ENCODE peak calls at places on chromosomes 12 and 14, in four cellular contexts. R, J, C and K are unnamed samples.

GRCh38 chr14:51370758-51371386 is 130.8 kb downstream of the TMX1 start:
- DNase-seq in J (no peak), C (no peak), R (no peak), K (no peak)

GRCh38 chr14:74160763-74161162 is 76.0 kb downstream of the LIN52 start:
- DNase-seq in C (no peak), J (no peak), R (no peak), K (no peak)

GRCh38 chr14:76919431-76919810 is 93.2 kb downstream of the LRRC74A start:
- DNase-seq in J (no peak), C (no peak), R (no peak), K (no peak)

GRCh38 chr12:92044435-92044834 is 101.2 kb downstream of the BTG1 start:
- DNase-seq in R (no peak), J (no peak), C (no peak), K (no peak)

GRCh38 chr14:104641753-104642539 is 37.4 kb upstream of the TMEM179 start:
- DNase-seq in C (no peak), J (no peak), R (no peak), K (no peak)

GRCh38 chr14:32319368-32320049 is 9.6 kb upstream of the AKAP6 start:
- DNase-seq in R (no peak), J (no peak), C (no peak), K (no peak)

GRCh38 chr12:107513636-107514400 is 171.8 kb upstream of the PWP1 start:
- DNase-seq in C (no peak), R (no peak), J (no peak), K (no peak)

GRCh38 chr14:74211945-74212580 is 27.2 kb upstream of the VSX2 start:
- DNase-seq in C (no peak), J (no peak), R (no peak), K (no peak)

GRCh38 chr12:113241191-113242017 is 20.1 kb downstream of the TPCN1 start:
- DNase-seq in R (no peak), C (no peak), J (no peak), K (peak; percentile 49)

GRCh38 chr14:101472518-101472849 is 88.8 kb upstream of the DIO3 start:
- DNase-seq in R (no peak), C (no peak), J (no peak), K (no peak)

GRCh38 chr14:89588016-89588415 is 171.0 kb upstream of the FOXN3 start:
- DNase-seq in R (no peak), J (no peak), C (no peak), K (no peak)

GRCh38 chr12:45281994-45282393 is 66.1 kb downstream of the ANO6 start:
- DNase-seq in C (no peak), J (no peak), R (no peak), K (no peak)

GRCh38 chr12:29578731-29579130 is 81.2 kb upstream of the OVCH1 start:
- DNase-seq in R (no peak), C (no peak), J (no peak), K (no peak)

GRCh38 chr12:22283006-22283506 is 51.5 kb downstream of the ST8SIA1 start:
- DNase-seq in J (no peak), C (no peak), R (no peak), K (no peak)

GRCh38 chr12:33223956-33224355 is 215.7 kb downstream of the SYT10 start:
- DNase-seq in C (no peak), J (no peak), R (no peak), K (no peak)

GRCh38 chr12:1575287-1575798 is 19.0 kb downstream of the FBXL14 start:
- DNase-seq in J (no peak), R (no peak), C (no peak), K (no peak)

GRCh38 chr12:108325549-108325948 is 13.6 kb downstream of the CMKLR1 start:
- DNase-seq in R (no peak), J (no peak), C (no peak), K (no peak)

GRCh38 chr12:46383654-46384450 is 11.3 kb upstream of the SLC38A2 start:
- DNase-seq in J (no peak), R (no peak), C (no peak), K (peak; percentile 79)

GRCh38 chr12:82058197-82058596 is 299.0 kb upstream of the PPFIA2 start:
- DNase-seq in J (no peak), C (no peak), R (no peak), K (no peak)

GRCh38 chr12:53258541-53259539 is 9.3 kb upstream of the ESPL1 start:
- DNase-seq in R (peak; percentile 45), C (no peak), J (no peak), K (no peak)

GRCh38 chr14:70796551-70796950 is 12.8 kb downstream of the MAP3K9 start:
- DNase-seq in C (no peak), J (no peak), R (no peak), K (no peak)

GRCh38 chr14:75303415-75303814 is 24.8 kb downstream of the FOS start:
- DNase-seq in C (no peak), R (peak; percentile 46), J (peak; percentile 39), K (peak; percentile 57)

GRCh38 chr14:68958553-68958952 is 20.5 kb downstream of the ACTN1 start:
- DNase-seq in C (no peak), R (no peak), J (no peak), K (no peak)

GRCh38 chr12:9651265-9651729 is 18.2 kb upstream of the CLEC2D start:
- DNase-seq in C (no peak), R (no peak), J (no peak), K (peak; percentile 80)

GRCh38 chr12:25361511-25361910 is 110.8 kb upstream of the KRAS start:
- DNase-seq in C (no peak), J (no peak), R (no peak), K (no peak)

GRCh38 chr14:77485256-77485655 is 13.4 kb downstream of the ISM2 start:
- DNase-seq in R (no peak), C (no peak), J (no peak), K (no peak)

GRCh38 chr14:100601914-100602313 is 14.7 kb upstream of the BEGAIN start:
- DNase-seq in R (no peak), C (no peak), J (no peak), K (no peak)

GRCh38 chr12:95240556-95240955 is 22.9 kb downstream of the VEZT start:
- DNase-seq in C (no peak), R (no peak), J (no peak), K (no peak)

GRCh38 chr12:95244350-95244749 is 26.7 kb downstream of the VEZT start:
- DNase-seq in J (no peak), R (no peak), C (no peak), K (no peak)

GRCh38 chr12:95241761-95242506 is 24.3 kb downstream of the VEZT start:
- DNase-seq in R (no peak), J (no peak), C (no peak), K (no peak)

GRCh38 chr12:95239216-95239615 is 21.6 kb downstream of the VEZT start:
- DNase-seq in J (no peak), C (no peak), R (no peak), K (no peak)

GRCh38 chr12:95243497-95244183 is 26.0 kb downstream of the VEZT start:
- DNase-seq in J (no peak), C (no peak), R (no peak), K (no peak)
- TF ChIP-seq SPI1 in J (no peak), C (no peak), R (no peak), K (no peak)

DNA sequence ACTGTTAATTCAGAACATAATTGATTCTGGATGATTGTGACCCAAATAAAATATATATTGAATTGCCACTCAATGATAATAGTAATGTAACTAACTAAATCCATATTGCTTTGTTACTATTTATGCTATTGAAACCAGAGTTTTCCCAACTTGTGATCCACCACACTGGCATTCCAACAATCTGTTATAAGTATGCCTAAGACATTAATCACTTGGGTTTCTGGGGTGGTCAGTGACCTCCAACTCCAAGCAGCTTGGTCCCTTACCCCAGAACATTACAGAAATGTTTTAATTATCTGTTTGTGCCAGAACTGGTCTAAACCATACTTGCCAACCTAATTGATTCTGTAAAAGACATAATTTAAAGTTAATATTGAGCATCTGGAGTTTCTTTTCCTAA is 14.6 kb downstream of the CAPS2 start:
- DNase-seq in R (no peak), C (no peak), J (no peak), K (no peak)
- TF ChIP-seq SPI1 in R (no peak), C (no peak), J (no peak), K (no peak)

DNA sequence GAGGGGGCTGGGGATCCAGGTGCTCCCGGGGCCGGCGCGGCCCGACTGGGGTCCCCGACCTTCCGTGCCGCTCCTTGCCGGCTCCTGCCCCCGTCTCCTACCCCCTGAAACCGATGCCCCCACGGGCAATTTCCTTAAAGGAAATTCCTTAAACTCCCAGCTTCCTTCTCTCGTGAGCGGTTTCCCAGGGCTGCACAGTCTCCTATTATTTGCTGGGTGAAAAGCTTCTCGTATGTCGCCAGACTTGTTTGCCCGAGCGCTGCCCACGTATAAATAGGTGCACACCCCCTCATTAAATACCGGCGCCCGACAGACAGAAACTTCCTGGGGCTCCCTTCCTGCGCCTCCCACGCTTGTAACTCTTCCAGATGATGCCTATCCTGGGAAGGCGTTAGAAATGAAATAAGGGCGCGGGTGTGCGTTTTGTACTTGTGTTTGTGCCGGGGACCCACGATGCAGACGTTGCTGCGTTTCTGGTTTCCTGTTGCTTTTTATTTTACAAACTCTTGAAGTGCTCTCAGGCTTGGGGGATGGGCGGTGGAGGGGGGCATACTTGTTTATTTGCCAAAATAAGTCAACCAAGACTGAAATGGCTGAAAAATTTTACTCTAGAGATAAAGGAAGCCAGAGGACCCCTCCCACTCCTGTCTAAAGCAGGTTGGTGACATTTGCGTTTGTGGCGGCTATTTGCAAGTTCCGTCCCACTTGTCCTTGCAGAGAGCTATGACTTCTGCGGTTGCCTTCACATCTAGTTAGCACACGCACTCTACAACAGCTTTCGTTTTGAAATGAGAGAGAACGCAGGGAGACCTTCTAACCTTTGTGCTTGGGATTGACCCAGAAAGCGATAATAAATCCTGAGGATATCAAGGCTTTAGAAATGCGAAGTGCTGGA is 1.0 kb downstream of the HIP1R start:
- DNase-seq in J (peak; percentile 70), C (peak; percentile 38), R (peak; percentile 52), K (peak; percentile 23)
- TF ChIP-seq SPI1 in J (no peak), C (no peak), R (no peak), K (no peak)

GRCh38 chr14:21059842-21060589 is 2.4 kb downstream of the RNASE8 start:
- DNase-seq in R (no peak), C (no peak), J (no peak), K (no peak)

GRCh38 chr14:21061347-21061668 is 3.7 kb downstream of the RNASE8 start:
- DNase-seq in C (no peak), R (no peak), J (no peak), K (no peak)

GRCh38 chr14:21060590-21061346 is 3.1 kb downstream of the RNASE8 start:
- DNase-seq in J (no peak), C (no peak), R (no peak), K (no peak)

GRCh38 chr14:21066882-21067502 is 3.1 kb upstream of the ARHGEF40 start:
- DNase-seq in C (no peak), J (no peak), R (no peak), K (no peak)

DNA sequence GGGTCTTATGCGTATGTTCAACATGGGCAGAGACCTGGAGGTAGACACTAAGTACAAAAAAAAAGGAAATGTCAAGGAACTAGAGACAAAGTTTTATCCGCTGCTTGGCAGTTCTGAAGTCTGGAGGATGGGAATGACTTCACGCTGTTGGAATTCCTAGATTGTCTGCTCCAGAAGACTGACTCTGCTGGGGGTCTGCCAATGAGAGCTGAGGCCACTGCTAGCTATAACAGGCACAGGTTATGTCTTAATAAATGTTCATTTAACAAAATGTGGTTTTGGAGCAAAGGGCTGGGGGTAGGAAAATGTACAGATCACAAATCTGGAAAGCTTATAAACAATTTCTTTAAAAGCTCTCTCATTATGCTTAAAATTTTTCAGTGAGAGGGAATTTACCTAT is 5.9 kb downstream of the RNASE8 start:
- DNase-seq in J (no peak), C (no peak), R (no peak), K (no peak)
- TF ChIP-seq SPI1 in J (no peak), C (no peak), R (no peak), K (no peak)